ENCODE peak calls at places on chromosomes 5 and 9, in nine cellular contexts. L is ovary, Y is mammary epithelial cell, A is stomach, R is cardiac muscle cell, H is pancreas, E is body of pancreas, K is fibroblast of lung, J is PC-9. W is an unnamed sample. For H3K27me3, the result is how much of the 10 kb centered on the place peaks cover.

GRCh38 chr9:104682642-104683041 is 11.7 kb upstream of the OR13D1 start:
- DNase-seq in L (no peak), Y (peak), A (no peak), R (peak), H (no peak), E (no peak), K (peak), J (no peak), W (no peak)

GRCh38 chr9:16515879-16516289 is 354.6 kb downstream of the BNC2 start:
- DNase-seq in L (peak), Y (no peak), A (no peak), R (peak), H (no peak), E (no peak), K (peak), J (no peak), W (no peak)

GRCh38 chr9:104073098-104073769 is 20.9 kb upstream of the SMC2 start:
- DNase-seq in L (no peak), Y (no peak), A (no peak), R (no peak), H (no peak), E (no peak), K (no peak), J (no peak), W (no peak)

GRCh38 chr5:109170629-109171350 is 239.0 kb downstream of the PJA2 start:
- DNase-seq in L (no peak), Y (no peak), A (no peak), R (no peak), H (no peak), E (no peak), K (no peak), J (no peak), W (no peak)

GRCh38 chr9:108443741-108444140 is 412.0 kb downstream of the ACTL7B start:
- DNase-seq in L (no peak), Y (peak), A (no peak), R (peak), H (no peak), E (no peak), K (peak), J (no peak), W (no peak)

GRCh38 chr5:167339205-167339604 is 952.2 kb upstream of the WWC1 start:
- DNase-seq in L (no peak), Y (no peak), A (no peak), R (no peak), H (no peak), E (no peak), K (no peak), J (no peak), W (no peak)

GRCh38 chr9:131271506-131271931 is 4.8 kb downstream of the FAM78A start:
- DNase-seq in L (no peak), Y (no peak), A (no peak), R (no peak), H (no peak), E (no peak), K (no peak), J (no peak), W (no peak)

GRCh38 chr5:54415896-54416640 is 39.4 kb upstream of the HSPB3 start:
- DNase-seq in L (no peak), Y (peak), A (no peak), R (no peak), H (no peak), E (no peak), K (no peak), J (no peak), W (no peak)

GRCh38 chr5:115599502-115599901 is 2.8 kb downstream of the TICAM2 start:
- DNase-seq in L (no peak), Y (no peak), A (no peak), R (peak), H (no peak), E (peak), K (peak), J (no peak), W (no peak)

GRCh38 chr9:13461588-13461987 is 182.1 kb upstream of the MPDZ start:
- DNase-seq in L (no peak), Y (no peak), A (no peak), R (no peak), H (no peak), E (no peak), K (no peak), J (no peak), W (no peak)

GRCh38 chr5:104061707-104062106 is 499.1 kb upstream of the NUDT12 start:
- DNase-seq in L (no peak), Y (no peak), A (no peak), R (no peak), H (no peak), E (no peak), K (no peak), J (no peak), W (no peak)

GRCh38 chr5:140256726-140257125 is 46.2 kb downstream of the PFDN1 start:
- DNase-seq in L (no peak), Y (no peak), A (no peak), R (no peak), H (no peak), E (no peak), K (no peak), J (no peak), W (no peak)

GRCh38 chr5:55682071-55682470 is 30.1 kb downstream of the SLC38A9 start:
- DNase-seq in L (no peak), Y (no peak), A (no peak), R (no peak), H (no peak), E (no peak), K (no peak), J (no peak), W (no peak)

GRCh38 chr9:87950296-87950695 is 24.0 kb downstream of the CDK20 start:
- DNase-seq in L (no peak), Y (peak), A (no peak), R (no peak), H (no peak), E (no peak), K (no peak), J (no peak), W (no peak)

GRCh38 chr5:5560016-5560415 is 137.5 kb downstream of the ICE1 start:
- DNase-seq in L (no peak), Y (no peak), A (no peak), R (no peak), H (no peak), E (no peak), K (no peak), J (no peak), W (no peak)

GRCh38 chr9:9142001-9142400 is 1342.4 kb upstream of the DMAC1 start:
- DNase-seq in L (no peak), Y (no peak), A (no peak), R (no peak), H (no peak), E (no peak), K (no peak), J (no peak), W (peak)

GRCh38 chr9:76181020-76181641 is 213.1 kb downstream of the RFK start:
- DNase-seq in L (no peak), Y (peak), A (no peak), R (peak), H (peak), E (peak), K (peak), J (peak), W (no peak)

GRCh38 chr5:37738057-37738691 is 101.7 kb downstream of the GDNF start:
- DNase-seq in L (no peak), Y (peak), A (no peak), R (peak), H (no peak), E (no peak), K (peak), J (peak), W (no peak)

GRCh38 chr5:155307219-155307618 is 293.7 kb downstream of the KIF4B start:
- DNase-seq in L (no peak), Y (peak), A (no peak), R (no peak), H (no peak), E (no peak), K (no peak), J (no peak), W (no peak)

GRCh38 chr5:14299666-14300065 is 156.5 kb downstream of the TRIO start:
- DNase-seq in L (no peak), Y (no peak), A (no peak), R (no peak), H (no peak), E (no peak), K (no peak), J (no peak), W (peak)

GRCh38 chr5:78899922-78900362 is 85.2 kb downstream of the ARSB start:
- DNase-seq in L (no peak), Y (peak), A (peak), R (peak), H (peak), E (peak), K (peak), J (peak), W (peak)

GRCh38 chr9:73073337-73074175 is 78.1 kb upstream of the ANXA1 start:
- DNase-seq in L (no peak), Y (no peak), A (no peak), R (no peak), H (no peak), E (no peak), K (no peak), J (no peak), W (no peak)

GRCh38 chr5:89546658-89547057 is 663.7 kb upstream of the MEF2C start:
- DNase-seq in L (no peak), Y (no peak), A (no peak), R (no peak), H (no peak), E (no peak), K (no peak), J (no peak), W (no peak)

GRCh38 chr5:16784843-16785791 is 151.0 kb downstream of the MYO10 start:
- DNase-seq in L (no peak), Y (no peak), A (no peak), R (no peak), H (no peak), E (no peak), K (no peak), J (no peak), W (no peak)

GRCh38 chr5:10892911-10893215 is 131.8 kb upstream of the DAP start:
- DNase-seq in L (no peak), Y (no peak), A (no peak), R (no peak), H (no peak), E (no peak), K (no peak), J (no peak), W (no peak)

GRCh38 chr9:98691890-98692289 is 16.8 kb downstream of the GABBR2 start:
- DNase-seq in L (no peak), Y (no peak), A (no peak), R (no peak), H (no peak), E (no peak), K (no peak), J (no peak), W (no peak)

GRCh38 chr9:71004196-71004595 is 117.2 kb downstream of the TRPM3 start:
- DNase-seq in L (no peak), Y (no peak), A (no peak), R (peak), H (no peak), E (no peak), K (peak), J (no peak), W (no peak)

GRCh38 chr9:116844621-116845020 is 157.5 kb downstream of the TRIM32 start:
- DNase-seq in L (no peak), Y (no peak), A (no peak), R (no peak), H (no peak), E (no peak), K (no peak), J (no peak), W (no peak)

GRCh38 chr9:116843863-116844620 is 156.9 kb downstream of the TRIM32 start:
- DNase-seq in L (no peak), Y (peak), A (no peak), R (no peak), H (no peak), E (no peak), K (no peak), J (no peak), W (no peak)

GRCh38 chr9:116837038-116837998 is 150.2 kb downstream of the TRIM32 start:
- DNase-seq in L (no peak), Y (peak), A (no peak), R (no peak), H (no peak), E (peak), K (no peak), J (peak), W (peak)

DNA sequence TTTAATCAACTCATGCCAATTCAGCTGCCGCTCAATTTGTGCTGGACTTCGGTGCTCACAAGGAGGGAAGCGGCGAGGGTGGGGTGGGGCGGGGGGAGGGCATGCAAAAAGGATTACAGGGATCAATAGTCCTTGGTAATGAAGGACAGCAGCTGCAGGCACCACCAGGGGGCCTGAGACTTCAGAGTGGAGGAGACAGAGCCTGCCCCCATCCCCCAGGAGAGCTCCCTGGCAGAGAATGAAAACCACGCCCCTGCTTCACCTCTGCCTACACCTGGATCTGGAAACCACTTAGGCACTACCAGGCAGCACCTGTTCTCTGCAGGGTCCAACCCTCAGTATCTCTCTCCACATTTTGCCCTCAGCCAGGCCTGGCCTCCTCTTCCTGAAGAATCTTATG is 155.6 kb downstream of the TRIM32 start:
- DNase-seq in L (no peak), Y (peak), A (no peak), R (no peak), H (no peak), E (no peak), K (no peak), J (peak), W (peak)
- TF ChIP-seq CTCF in L (no peak), Y (peak), A (no peak), R (no peak), H (no peak), E (no peak), K (no peak), J (peak), W (peak)

GRCh38 chr5:102778478-102778877 is 23.4 kb downstream of the PAM start:
- DNase-seq in L (no peak), Y (peak), A (no peak), R (peak), H (no peak), E (no peak), K (peak), J (no peak), W (no peak)
- H3K4me3 ChIP-seq in L (no peak), Y (no peak), A (no peak), R (no peak), H (no peak), E (no peak), K (no peak), J (no peak), W (no peak)

GRCh38 chr5:1144089-1144488 is 32.2 kb upstream of the SLC12A7 start:
- DNase-seq in L (no peak), Y (no peak), A (peak), R (no peak), H (no peak), E (no peak), K (no peak), J (no peak), W (no peak)
- H3K27me3 ChIP-seq in L (under half), Y (under half), A (under half), R (under half), H (under half), E (under half), K (under half), J (under half), W (under half)

GRCh38 chr5:61657010-61657409 is 325.0 kb downstream of the ZSWIM6 start:
- DNase-seq in L (no peak), Y (no peak), A (no peak), R (no peak), H (no peak), E (no peak), K (no peak), J (no peak), W (no peak)

GRCh38 chr5:61651202-61651601 is 319.1 kb downstream of the ZSWIM6 start:
- DNase-seq in L (no peak), Y (no peak), A (no peak), R (no peak), H (no peak), E (no peak), K (no peak), J (no peak), W (no peak)

GRCh38 chr5:61649971-61650370 is 317.9 kb downstream of the ZSWIM6 start:
- DNase-seq in L (no peak), Y (no peak), A (no peak), R (no peak), H (no peak), E (no peak), K (no peak), J (no peak), W (no peak)

GRCh38 chr5:61652916-61653315 is 320.9 kb downstream of the ZSWIM6 start:
- DNase-seq in L (no peak), Y (no peak), A (no peak), R (no peak), H (no peak), E (no peak), K (no peak), J (no peak), W (no peak)

DNA sequence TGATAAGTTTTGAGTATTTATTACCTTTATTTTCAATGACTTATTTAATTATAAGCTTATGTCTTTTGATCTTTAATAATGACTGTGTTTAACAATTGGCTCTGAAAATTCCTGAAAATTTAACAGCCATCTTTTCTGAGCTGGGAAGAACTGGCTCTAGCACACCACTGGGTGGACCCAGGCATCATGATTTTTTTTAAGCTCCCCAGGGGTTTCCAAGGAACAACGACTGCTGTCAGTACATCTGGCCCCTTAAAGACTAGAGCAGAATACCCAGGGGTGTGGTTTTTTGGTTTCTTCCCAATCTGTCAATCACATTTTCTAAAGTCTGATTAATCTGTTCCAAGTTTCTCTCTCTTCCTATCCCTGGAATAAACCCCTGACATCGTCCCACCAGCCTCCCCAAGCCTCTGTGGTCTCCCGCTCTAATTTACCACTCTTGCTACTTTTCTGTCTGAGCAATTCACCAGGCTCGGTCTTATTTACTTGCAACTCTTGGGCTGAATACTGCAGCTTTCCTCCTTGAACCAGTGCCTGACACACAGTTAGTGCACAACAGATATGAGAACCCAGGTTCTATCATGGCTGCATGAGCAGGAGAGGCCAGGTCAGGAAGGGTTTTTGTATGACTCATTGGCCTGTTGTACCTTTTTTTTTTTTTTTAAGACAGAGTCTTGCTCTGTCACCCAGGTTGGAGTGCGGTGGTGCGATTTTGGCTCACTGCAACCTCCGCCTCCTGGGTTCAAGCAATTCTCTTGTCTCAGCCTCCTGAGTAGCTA is 321.9 kb downstream of the ZSWIM6 start:
- DNase-seq in L (no peak), Y (no peak), A (no peak), R (no peak), H (no peak), E (no peak), K (no peak), J (no peak), W (no peak)
- TF ChIP-seq CTCF in L (no peak), Y (no peak), A (no peak), R (no peak), H (no peak), E (no peak), K (no peak), J (no peak), W (no peak)

GRCh38 chr5:77638763-77639451 is 394 bp upstream of the OTP start:
- DNase-seq in L (no peak), Y (no peak), A (no peak), R (no peak), H (no peak), E (no peak), K (no peak), J (no peak), W (no peak)
- H3K4me3 ChIP-seq in L (no peak), Y (no peak), A (peak), R (no peak), H (no peak), E (no peak), K (no peak), J (no peak), W (no peak)

W was measured in WERI-Rb-1.